ENCODE peak calls at places on chromosomes 6 and 20, in nine cellular contexts. One of them, this sample, is unnamed.

GRCh38 chr6:115934145-115934544 is 126.5 kb downstream of the FRK start:
- DNase-seq in H9: no peak
- DNase-seq in naive thymus-derived CD8-positive, alpha-beta T cell: no peak
- DNase-seq in amniotic stem cell: no peak
- DNase-seq in OCI-LY7: no peak
- DNase-seq in NCI-H1092 treated with DMSO at 0.1 percent for 48 hours: no peak
- DNase-seq in AG08395: no peak
- DNase-seq in HTR-8/SVneo: no peak
- DNase-seq in GM23248: no peak
- DNase-seq in this sample: no peak

GRCh38 chr20:51046021-51046985 is 23.4 kb upstream of the KCNG1 start:
- DNase-seq in H9: no peak
- DNase-seq in naive thymus-derived CD8-positive, alpha-beta T cell: no peak
- DNase-seq in amniotic stem cell: no peak
- DNase-seq in OCI-LY7: no peak
- DNase-seq in NCI-H1092 treated with DMSO at 0.1 percent for 48 hours: no peak
- DNase-seq in AG08395: no peak
- DNase-seq in HTR-8/SVneo: no peak
- DNase-seq in GM23248: no peak
- DNase-seq in this sample: no peak

GRCh38 chr6:30814137-30815084 is 69.9 kb upstream of the DDR1 start:
- DNase-seq in H9: no peak
- DNase-seq in naive thymus-derived CD8-positive, alpha-beta T cell: peak
- DNase-seq in amniotic stem cell: peak
- DNase-seq in OCI-LY7: no peak
- DNase-seq in NCI-H1092 treated with DMSO at 0.1 percent for 48 hours: no peak
- DNase-seq in AG08395: peak
- DNase-seq in HTR-8/SVneo: peak
- DNase-seq in GM23248: peak
- DNase-seq in this sample: peak

GRCh38 chr6:35573495-35574110 is 60.9 kb upstream of the TULP1 start:
- DNase-seq in H9: no peak
- DNase-seq in naive thymus-derived CD8-positive, alpha-beta T cell: no peak
- DNase-seq in amniotic stem cell: no peak
- DNase-seq in OCI-LY7: no peak
- DNase-seq in NCI-H1092 treated with DMSO at 0.1 percent for 48 hours: no peak
- DNase-seq in AG08395: no peak
- DNase-seq in HTR-8/SVneo: no peak
- DNase-seq in GM23248: no peak
- DNase-seq in this sample: no peak

GRCh38 chr20:3483784-3484183 is 13.0 kb downstream of the ATRN start:
- DNase-seq in H9: no peak
- DNase-seq in naive thymus-derived CD8-positive, alpha-beta T cell: no peak
- DNase-seq in amniotic stem cell: no peak
- DNase-seq in OCI-LY7: no peak
- DNase-seq in NCI-H1092 treated with DMSO at 0.1 percent for 48 hours: no peak
- DNase-seq in AG08395: no peak
- DNase-seq in HTR-8/SVneo: no peak
- DNase-seq in GM23248: peak
- DNase-seq in this sample: no peak

GRCh38 chr6:167129588-167129987 is 6.7 kb downstream of the CCR6 start:
- DNase-seq in H9: no peak
- DNase-seq in naive thymus-derived CD8-positive, alpha-beta T cell: no peak
- DNase-seq in amniotic stem cell: no peak
- DNase-seq in OCI-LY7: no peak
- DNase-seq in NCI-H1092 treated with DMSO at 0.1 percent for 48 hours: no peak
- DNase-seq in AG08395: no peak
- DNase-seq in HTR-8/SVneo: no peak
- DNase-seq in GM23248: no peak
- DNase-seq in this sample: no peak

GRCh38 chr6:130776287-130776925 is 50.8 kb upstream of the SMLR1 start:
- DNase-seq in H9: no peak
- DNase-seq in naive thymus-derived CD8-positive, alpha-beta T cell: no peak
- DNase-seq in amniotic stem cell: no peak
- DNase-seq in OCI-LY7: no peak
- DNase-seq in NCI-H1092 treated with DMSO at 0.1 percent for 48 hours: no peak
- DNase-seq in AG08395: no peak
- DNase-seq in HTR-8/SVneo: no peak
- DNase-seq in GM23248: no peak
- DNase-seq in this sample: no peak

GRCh38 chr6:119347466-119348307 is 1.9 kb downstream of the MAN1A1 start:
- DNase-seq in H9: no peak
- DNase-seq in naive thymus-derived CD8-positive, alpha-beta T cell: peak
- DNase-seq in amniotic stem cell: no peak
- DNase-seq in OCI-LY7: peak
- DNase-seq in NCI-H1092 treated with DMSO at 0.1 percent for 48 hours: peak
- DNase-seq in AG08395: peak
- DNase-seq in HTR-8/SVneo: no peak
- DNase-seq in GM23248: peak
- DNase-seq in this sample: peak

GRCh38 chr6:135880066-135880972 is 28.8 kb downstream of the PDE7B start:
- DNase-seq in H9: no peak
- DNase-seq in naive thymus-derived CD8-positive, alpha-beta T cell: peak
- DNase-seq in amniotic stem cell: no peak
- DNase-seq in OCI-LY7: peak
- DNase-seq in NCI-H1092 treated with DMSO at 0.1 percent for 48 hours: no peak
- DNase-seq in AG08395: peak
- DNase-seq in HTR-8/SVneo: peak
- DNase-seq in GM23248: peak
- DNase-seq in this sample: no peak

GRCh38 chr6:21026576-21027273 is 492.5 kb downstream of the CDKAL1 start:
- DNase-seq in H9: no peak
- DNase-seq in naive thymus-derived CD8-positive, alpha-beta T cell: no peak
- DNase-seq in amniotic stem cell: no peak
- DNase-seq in OCI-LY7: no peak
- DNase-seq in NCI-H1092 treated with DMSO at 0.1 percent for 48 hours: no peak
- DNase-seq in AG08395: peak
- DNase-seq in HTR-8/SVneo: peak
- DNase-seq in GM23248: peak
- DNase-seq in this sample: no peak

GRCh38 chr6:149648148-149649145 is at the start of gene KATNA1:
- DNase-seq in H9: peak
- DNase-seq in naive thymus-derived CD8-positive, alpha-beta T cell: peak
- DNase-seq in amniotic stem cell: no peak
- DNase-seq in OCI-LY7: peak
- DNase-seq in NCI-H1092 treated with DMSO at 0.1 percent for 48 hours: peak
- DNase-seq in AG08395: peak
- DNase-seq in HTR-8/SVneo: peak
- DNase-seq in GM23248: peak
- DNase-seq in this sample: peak

GRCh38 chr6:88780714-88781389 is 182.6 kb downstream of the RNGTT start:
- DNase-seq in H9: peak
- DNase-seq in naive thymus-derived CD8-positive, alpha-beta T cell: peak
- DNase-seq in amniotic stem cell: peak
- DNase-seq in OCI-LY7: peak
- DNase-seq in NCI-H1092 treated with DMSO at 0.1 percent for 48 hours: peak
- DNase-seq in AG08395: peak
- DNase-seq in HTR-8/SVneo: peak
- DNase-seq in GM23248: peak
- DNase-seq in this sample: peak

GRCh38 chr6:47428746-47429664 is 48.6 kb upstream of the CD2AP start:
- DNase-seq in H9: peak
- DNase-seq in naive thymus-derived CD8-positive, alpha-beta T cell: no peak
- DNase-seq in amniotic stem cell: no peak
- DNase-seq in OCI-LY7: no peak
- DNase-seq in NCI-H1092 treated with DMSO at 0.1 percent for 48 hours: no peak
- DNase-seq in AG08395: no peak
- DNase-seq in HTR-8/SVneo: no peak
- DNase-seq in GM23248: no peak
- DNase-seq in this sample: no peak

GRCh38 chr6:147099974-147100373 is 104.2 kb upstream of the STXBP5 start:
- DNase-seq in H9: no peak
- DNase-seq in naive thymus-derived CD8-positive, alpha-beta T cell: no peak
- DNase-seq in amniotic stem cell: peak
- DNase-seq in OCI-LY7: no peak
- DNase-seq in NCI-H1092 treated with DMSO at 0.1 percent for 48 hours: no peak
- DNase-seq in AG08395: peak
- DNase-seq in HTR-8/SVneo: peak
- DNase-seq in GM23248: peak
- DNase-seq in this sample: no peak